ENCODE peak calls at places on chromosomes 2 and 18, in seven cellular contexts. V is thoracic aorta, O is cardiac fibroblast, H is pancreas, N is hepatocyte, Q is H1, M is dorsolateral prefrontal cortex. C is an unnamed sample.

GRCh38 chr2:47657886-47658577 is 124.9 kb upstream of the MSH6 start:
- DNase-seq in V (no peak), O (no peak), H (no peak), N (no peak), Q (no peak), M (no peak), C (no peak)

GRCh38 chr2:72148975-72149555 is 1.4 kb upstream of the CYP26B1 start:
- DNase-seq in V (no peak), O (peak), H (no peak), N (peak), Q (no peak), M (no peak), C (no peak)

GRCh38 chr18:55477537-55478300 is 110.3 kb downstream of the TCF4 start:
- DNase-seq in V (no peak), O (peak), H (no peak), N (peak), Q (no peak), M (no peak), C (no peak)

GRCh38 chr2:144334551-144334950 is 185.4 kb downstream of the ZEB2 start:
- DNase-seq in V (no peak), O (no peak), H (no peak), N (no peak), Q (no peak), M (no peak), C (no peak)

GRCh38 chr2:201697899-201698298 is 545 bp downstream of the MPP4 start:
- DNase-seq in V (no peak), O (peak), H (no peak), N (no peak), Q (no peak), M (no peak), C (no peak)

GRCh38 chr2:10906926-10907479 is 4.7 kb upstream of the KCNF1 start:
- DNase-seq in V (no peak), O (no peak), H (no peak), N (no peak), Q (no peak), M (no peak), C (no peak)

GRCh38 chr2:3034396-3034795 is 343.2 kb downstream of the EIPR1 start:
- DNase-seq in V (no peak), O (no peak), H (no peak), N (no peak), Q (no peak), M (no peak), C (no peak)

GRCh38 chr2:191486584-191487320 is 191.2 kb upstream of the NABP1 start:
- DNase-seq in V (no peak), O (peak), H (no peak), N (peak), Q (no peak), M (no peak), C (no peak)

GRCh38 chr18:22084547-22084946 is 84.8 kb upstream of the GATA6 start:
- DNase-seq in V (no peak), O (no peak), H (peak), N (peak), Q (no peak), M (no peak), C (no peak)

GRCh38 chr2:12448846-12449480 is 267.8 kb upstream of the TRIB2 start:
- DNase-seq in V (no peak), O (no peak), H (no peak), N (no peak), Q (no peak), M (no peak), C (no peak)

GRCh38 chr2:150513647-150514046 is 26.2 kb upstream of the RND3 start:
- DNase-seq in V (no peak), O (no peak), H (no peak), N (no peak), Q (no peak), M (no peak), C (no peak)

GRCh38 chr2:96872591-96873349 is 2.9 kb upstream of the SEMA4C start:
- DNase-seq in V (no peak), O (peak), H (no peak), N (no peak), Q (no peak), M (no peak), C (no peak)

GRCh38 chr2:179106342-179107178 is 56.6 kb upstream of the CCDC141 start:
- DNase-seq in V (peak), O (peak), H (peak), N (peak), Q (no peak), M (no peak), C (peak)

GRCh38 chr2:233336541-233336940 is 17.8 kb upstream of the DGKD start:
- DNase-seq in V (no peak), O (no peak), H (no peak), N (no peak), Q (no peak), M (no peak), C (no peak)

GRCh38 chr2:143616452-143616851 is 487.2 kb downstream of the ARHGAP15 start:
- DNase-seq in V (no peak), O (no peak), H (no peak), N (no peak), Q (no peak), M (no peak), C (no peak)

GRCh38 chr18:4384932-4385331 is 70.2 kb downstream of the DLGAP1 start:
- DNase-seq in V (no peak), O (peak), H (no peak), N (no peak), Q (no peak), M (no peak), C (peak)

GRCh38 chr2:1366546-1367134 is 46.6 kb upstream of the TPO start:
- DNase-seq in V (no peak), O (no peak), H (peak), N (no peak), Q (no peak), M (peak), C (no peak)

GRCh38 chr2:176496756-176497155 is 227.5 kb downstream of the MTX2 start:
- DNase-seq in V (no peak), O (no peak), H (no peak), N (no peak), Q (no peak), M (no peak), C (no peak)

GRCh38 chr18:34867520-34867919 is 157.4 kb downstream of the DTNA start:
- DNase-seq in V (no peak), O (peak), H (no peak), N (peak), Q (peak), M (no peak), C (peak)

GRCh38 chr2:237447496-237447895 is 33.5 kb upstream of the COL6A3 start:
- DNase-seq in V (no peak), O (no peak), H (no peak), N (no peak), Q (no peak), M (no peak), C (no peak)

GRCh38 chr2:74405994-74406583 is 15.3 kb downstream of the C2orf81 start:
- DNase-seq in V (no peak), O (no peak), H (no peak), N (no peak), Q (no peak), M (no peak), C (peak)

GRCh38 chr2:239246723-239247122 is 154.1 kb downstream of the HDAC4 start:
- DNase-seq in V (no peak), O (no peak), H (no peak), N (no peak), Q (no peak), M (no peak), C (no peak)

GRCh38 chr18:48297139-48297538 is 112.0 kb downstream of the ZBTB7C start:
- DNase-seq in V (no peak), O (no peak), H (no peak), N (no peak), Q (no peak), M (no peak), C (no peak)

GRCh38 chr2:156537147-156537546 is 101.0 kb downstream of the GPD2 start:
- DNase-seq in V (no peak), O (peak), H (no peak), N (no peak), Q (no peak), M (no peak), C (no peak)

GRCh38 chr18:45412577-45412976 is 202.7 kb upstream of the SLC14A2 start:
- DNase-seq in V (no peak), O (no peak), H (no peak), N (no peak), Q (no peak), M (no peak), C (no peak)

GRCh38 chr2:237154050-237154638 is 68.5 kb downstream of the COPS8 start:
- DNase-seq in V (no peak), O (peak), H (no peak), N (peak), Q (no peak), M (no peak), C (peak)

GRCh38 chr2:205687018-205687956 is 5.0 kb downstream of the NRP2 start:
- DNase-seq in V (no peak), O (no peak), H (no peak), N (no peak), Q (no peak), M (no peak), C (no peak)

GRCh38 chr2:47867205-47867604 is 39.1 kb downstream of the FBXO11 start:
- DNase-seq in V (no peak), O (peak), H (peak), N (peak), Q (no peak), M (no peak), C (no peak)

GRCh38 chr2:193988784-193989183 is 1668.2 kb upstream of the SLC39A10 start:
- DNase-seq in V (no peak), O (no peak), H (no peak), N (no peak), Q (no peak), M (no peak), C (no peak)

GRCh38 chr18:72375628-72376027 is 168.5 kb downstream of the CBLN2 start:
- DNase-seq in V (no peak), O (no peak), H (no peak), N (no peak), Q (no peak), M (no peak), C (no peak)

GRCh38 chr2:240499309-240500301 is 58.2 kb downstream of the ANKMY1 start:
- DNase-seq in V (no peak), O (no peak), H (peak), N (peak), Q (no peak), M (no peak), C (no peak)

GRCh38 chr2:174516495-174517378 is 29.9 kb upstream of the GPR155 start:
- DNase-seq in V (no peak), O (no peak), H (no peak), N (no peak), Q (no peak), M (no peak), C (no peak)

GRCh38 chr2:170354855-170355649 is 177.1 kb downstream of the MYO3B start:
- DNase-seq in V (no peak), O (no peak), H (no peak), N (no peak), Q (no peak), M (no peak), C (no peak)

GRCh38 chr2:236172238-236172865 is 4.2 kb upstream of the GBX2 start:
- DNase-seq in V (no peak), O (no peak), H (no peak), N (no peak), Q (no peak), M (no peak), C (no peak)

GRCh38 chr18:59481436-59481835 is 122.4 kb upstream of the LMAN1 start:
- DNase-seq in V (no peak), O (no peak), H (no peak), N (no peak), Q (no peak), M (no peak), C (no peak)

GRCh38 chr2:72182547-72183460 is 35.1 kb upstream of the CYP26B1 start:
- DNase-seq in V (no peak), O (no peak), H (no peak), N (no peak), Q (no peak), M (no peak), C (no peak)

GRCh38 chr2:176139170-176139611 is 9.7 kb downstream of the HOXD8 start:
- DNase-seq in V (no peak), O (no peak), H (no peak), N (no peak), Q (no peak), M (no peak), C (no peak)

GRCh38 chr2:238286551-238286950 is 1.9 kb downstream of the PER2 start:
- DNase-seq in V (peak), O (peak), H (peak), N (peak), Q (no peak), M (no peak), C (no peak)

GRCh38 chr2:3434005-3434404 is 54.5 kb downstream of the TRAPPC12 start:
- DNase-seq in V (no peak), O (no peak), H (no peak), N (no peak), Q (no peak), M (no peak), C (no peak)

DNA sequence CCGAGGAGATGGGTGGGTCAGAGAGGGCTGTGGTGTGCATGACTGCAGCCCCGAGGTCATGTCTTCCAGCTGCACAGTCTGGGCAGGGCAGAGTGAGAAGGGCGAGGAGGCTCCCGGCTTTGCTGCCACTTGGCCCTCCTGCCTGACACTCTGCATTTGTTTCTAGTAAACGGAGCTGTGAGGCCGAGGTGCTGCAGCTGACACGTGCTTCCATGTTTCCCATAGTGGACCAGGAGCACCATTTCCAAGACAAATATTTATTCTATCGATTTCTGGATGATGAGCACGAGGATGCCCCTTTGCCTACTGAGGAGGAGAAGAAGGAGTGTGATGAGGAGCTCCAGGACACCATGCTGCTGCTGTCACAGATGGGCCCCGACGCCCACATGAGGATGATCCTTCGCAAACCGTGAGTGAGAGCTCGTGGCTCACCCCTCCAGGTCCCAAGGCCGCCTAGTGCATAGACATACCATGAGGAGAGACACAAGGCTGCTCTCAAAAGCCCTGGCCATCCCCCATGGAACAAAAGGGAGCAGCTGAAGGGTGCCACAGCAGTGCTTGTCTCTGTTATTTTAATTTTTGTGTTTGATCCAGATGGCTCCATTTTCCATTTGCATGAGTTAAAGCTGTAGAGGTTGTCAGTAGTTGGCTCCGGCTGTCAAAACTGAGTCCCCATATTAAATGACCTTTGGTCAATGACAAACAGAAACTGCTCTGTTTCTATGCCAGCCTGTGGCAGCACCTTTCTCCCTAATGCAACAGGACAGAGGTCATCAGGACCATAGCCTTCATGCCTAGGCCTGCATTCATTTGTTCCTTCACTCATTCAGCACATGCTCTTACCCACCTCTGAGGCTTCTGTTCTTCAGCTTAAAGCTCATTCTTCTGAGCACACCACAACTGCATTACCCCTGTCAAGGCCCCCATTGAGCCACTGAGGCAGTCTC is 108.3 kb upstream of the MAP3K20 start:
- DNase-seq in V (no peak), O (no peak), H (no peak), N (no peak), Q (no peak), M (no peak), C (no peak)
- H3K4me3 ChIP-seq in V (no peak), O (no peak), H (no peak), N (no peak), Q (no peak), M (no peak), C (no peak)

GRCh38 chr18:686339-687111 is 25.9 kb downstream of the ENOSF1 start:
- DNase-seq in V (no peak), O (no peak), H (no peak), N (no peak), Q (peak), M (no peak), C (no peak)
- TF ChIP-seq CTCF in V (no peak), O (no peak), H (no peak), N (no peak), Q (peak), M (peak), C (no peak)

GRCh38 chr2:119545076-119545475 is 827 bp downstream of the CFAP221 start:
- DNase-seq in V (no peak), O (peak), H (no peak), N (no peak), Q (no peak), M (no peak), C (no peak)
- H3K4me3 ChIP-seq in V (peak), O (no peak), H (no peak), N (no peak), Q (peak), M (peak), C (no peak)

GRCh38 chr18:46506974-46507373 is 150.0 kb downstream of the LOXHD1 start:
- DNase-seq in V (no peak), O (no peak), H (no peak), N (no peak), Q (no peak), M (no peak), C (no peak)
- TF ChIP-seq CTCF in V (no peak), O (no peak), H (no peak), N (no peak), Q (no peak), M (no peak), C (no peak)

DNA sequence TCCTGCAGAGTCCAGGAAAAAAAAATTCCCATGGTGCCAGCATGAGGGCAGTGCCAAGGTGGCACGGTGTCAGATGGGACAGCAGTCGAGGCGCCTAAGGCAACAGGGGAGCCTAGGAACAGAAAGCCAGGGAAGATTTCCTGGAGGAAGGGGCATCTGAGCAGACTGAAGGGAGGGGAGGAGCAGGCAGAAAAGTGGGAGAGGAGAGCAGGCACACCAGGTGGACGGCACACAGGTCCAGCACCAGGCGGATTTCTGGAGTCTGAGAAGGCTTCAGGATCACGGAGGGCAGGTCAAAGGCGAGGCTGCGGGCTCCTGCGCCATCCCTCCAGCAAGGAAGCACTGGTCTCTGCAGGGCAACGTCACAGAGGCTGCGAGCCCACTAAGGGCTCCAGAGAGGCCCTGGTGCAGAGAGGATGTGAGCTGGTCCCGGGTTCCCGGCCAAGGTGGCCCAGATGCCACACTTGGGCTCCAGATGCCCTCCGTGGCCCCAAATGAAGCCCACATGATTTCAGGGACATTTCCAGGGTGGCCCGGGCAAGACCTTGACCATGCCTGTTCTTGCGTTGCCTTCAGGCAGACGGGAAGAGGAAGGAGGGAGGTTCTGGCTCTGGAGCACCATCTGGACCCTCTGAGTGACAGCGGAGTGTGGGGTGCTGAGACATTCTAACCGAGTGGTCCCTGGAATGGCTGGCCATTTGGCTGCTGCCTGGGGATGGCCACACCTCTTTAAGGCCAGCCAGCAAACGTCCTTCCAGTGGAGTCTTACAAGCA is 4.1 kb downstream of the HS6ST1 start:
- DNase-seq in V (no peak), O (no peak), H (peak), N (peak), Q (no peak), M (peak), C (no peak)
- H3K4me3 ChIP-seq in V (no peak), O (no peak), H (no peak), N (no peak), Q (no peak), M (peak), C (no peak)

DNA sequence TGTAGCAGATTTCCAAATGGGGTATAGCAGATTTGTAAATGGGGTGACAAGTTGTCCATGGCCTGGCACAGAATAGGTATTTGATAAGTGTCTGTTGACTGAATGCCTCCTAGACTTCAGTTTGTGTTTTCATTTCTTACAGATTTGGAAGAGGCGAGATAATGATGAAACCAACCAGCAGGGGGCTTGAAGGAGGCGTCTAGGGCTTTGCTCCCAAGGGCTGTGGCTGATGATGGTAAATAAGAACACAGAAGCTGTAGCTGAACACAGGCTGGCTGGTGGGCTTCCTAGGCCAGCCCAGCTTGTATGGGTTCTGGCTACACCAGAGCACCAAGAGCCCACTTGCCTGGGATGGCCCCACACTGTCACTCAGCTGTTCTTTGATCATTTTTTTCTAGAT is 19.4 kb downstream of the SFTPB start:
- DNase-seq in V (no peak), O (peak), H (no peak), N (peak), Q (no peak), M (no peak), C (no peak)
- TF ChIP-seq CTCF in V (peak), O (peak), H (no peak), N (peak), Q (peak), M (peak), C (peak)